ENCODE peak calls at places on chromosomes 2 and 18, in six cellular contexts. F is sigmoid colon, T is thyroid gland, X is upper lobe of right lung, P is brain microvascular endothelial cell, B is stomach. U is an unnamed sample. For H3K36me3, the result is how much of the 10 kb centered on the place peaks cover.

GRCh38 chr2:216685327-216685875 is 9.9 kb downstream of the IGFBP5 start:
- DNase-seq in B (no peak), X (peak), P (no peak), T (no peak), F (peak), U (no peak)

GRCh38 chr2:178514664-178515063 is 34.4 kb downstream of the PLEKHA3 start:
- DNase-seq in B (no peak), F (no peak), T (no peak), P (peak), X (no peak), U (no peak)

GRCh38 chr2:9333591-9334171 is 89.6 kb downstream of the ITGB1BP1 start:
- DNase-seq in T (peak), F (peak), X (no peak), P (peak), B (peak), U (peak)

GRCh38 chr2:54712516-54712915 is 10.9 kb upstream of the EML6 start:
- DNase-seq in P (no peak), T (peak), X (no peak), B (no peak), F (no peak), U (no peak)

GRCh38 chr2:163878718-163879117 is 142.9 kb upstream of the FIGN start:
- DNase-seq in P (peak), B (peak), F (no peak), T (peak), X (no peak), U (no peak)

GRCh38 chr2:229714736-229715541 is 584 bp upstream of the DNER start:
- DNase-seq in P (peak), T (peak), F (peak), B (peak), X (peak), U (peak)

GRCh38 chr2:48165066-48165753 is 258.9 kb upstream of the FBXO11 start:
- DNase-seq in P (no peak), F (no peak), B (no peak), T (no peak), X (no peak), U (no peak)

GRCh38 chr18:69490813-69491212 is 90.1 kb downstream of the DOK6 start:
- DNase-seq in P (peak), F (no peak), T (no peak), X (no peak), B (no peak), U (no peak)

GRCh38 chr2:165239230-165239629 is at the start of gene SCN2A:
- DNase-seq in B (no peak), T (no peak), P (peak), X (no peak), F (no peak), U (no peak)

GRCh38 chr2:105701042-105701441 is 43.7 kb upstream of the NCK2 start:
- DNase-seq in B (no peak), P (no peak), X (no peak), T (no peak), F (no peak), U (no peak)

GRCh38 chr18:32310119-32310518 is 120.3 kb downstream of the MEP1B start:
- DNase-seq in F (no peak), P (peak), B (no peak), T (no peak), X (no peak), U (no peak)

GRCh38 chr2:212892193-212892592 is 259.2 kb downstream of the IKZF2 start:
- DNase-seq in F (no peak), B (no peak), T (peak), P (peak), X (no peak), U (no peak)

GRCh38 chr2:10305715-10306114 is 3.0 kb downstream of the HPCAL1 start:
- DNase-seq in B (peak), T (no peak), P (no peak), F (no peak), X (no peak), U (no peak)

GRCh38 chr2:207970825-207971142 is 54.5 kb downstream of the PLEKHM3 start:
- DNase-seq in P (no peak), B (no peak), F (no peak), X (no peak), T (no peak), U (no peak)
- H3K27ac ChIP-seq in P (no peak), B (no peak), F (no peak), X (no peak), T (no peak), U (no peak)

DNA sequence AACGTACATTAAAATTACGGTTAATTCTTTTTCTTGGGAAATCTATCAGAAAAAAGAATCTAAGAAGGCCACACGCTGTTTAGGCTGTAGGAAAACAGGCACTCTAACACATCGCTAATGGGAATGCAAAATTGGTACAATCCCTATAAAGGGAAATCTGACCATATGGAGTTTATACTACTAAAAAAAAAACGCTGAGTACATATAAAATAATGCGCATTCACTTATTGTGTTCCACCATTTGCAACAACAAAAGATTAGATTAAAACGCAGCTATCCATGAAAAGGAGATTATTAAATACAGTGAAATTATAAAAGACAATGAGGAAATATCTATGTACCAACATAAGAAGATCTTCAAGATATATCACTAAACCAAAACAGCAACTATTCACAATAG is 62.8 kb downstream of the SMC6 start:
- DNase-seq in X (no peak), T (no peak), P (no peak), B (no peak), F (no peak), U (no peak)
- H3K36me3 ChIP-seq in X (half or more), T (under half), P (under half), B (half or more), F (half or more), U (under half)

DNA sequence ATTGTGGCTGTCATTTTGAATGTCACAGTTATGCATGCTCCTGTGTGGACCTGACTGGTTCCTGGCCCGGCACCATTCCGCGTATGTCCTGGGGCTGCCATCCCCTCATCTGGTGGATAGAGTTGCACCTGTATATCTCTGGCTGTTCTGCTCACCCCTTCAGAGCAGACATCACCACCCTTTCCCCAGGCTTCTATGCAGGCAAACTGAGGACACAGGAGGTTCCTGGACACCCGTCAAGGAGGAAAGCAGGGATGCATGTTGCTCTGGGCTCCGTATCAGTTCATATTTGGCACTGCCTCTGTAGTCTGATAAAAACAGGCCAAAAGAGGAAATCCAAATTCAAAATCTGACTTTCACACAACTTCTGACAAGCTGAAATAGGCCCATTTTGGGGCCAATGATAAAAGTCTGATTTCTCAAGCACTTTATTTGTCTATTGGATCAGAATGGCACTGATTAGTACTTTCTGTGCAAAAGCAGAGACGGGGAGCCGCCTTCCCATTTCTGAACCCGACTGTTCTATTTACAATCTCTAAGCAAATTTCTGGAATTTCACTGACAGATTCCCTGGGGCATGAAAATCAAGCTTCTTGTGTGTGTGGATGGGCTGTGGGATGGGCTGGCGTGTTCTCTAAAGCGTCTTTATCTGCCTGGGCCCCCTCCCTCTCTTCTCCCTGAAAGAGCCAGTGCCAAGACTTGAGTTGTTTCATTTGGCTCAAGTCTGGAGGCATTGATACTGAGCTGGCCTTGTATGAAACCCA is 96.9 kb downstream of the SETBP1 start:
- DNase-seq in P (no peak), T (no peak), X (no peak), F (no peak), B (no peak), U (no peak)
- H3K27ac ChIP-seq in P (no peak), T (no peak), X (peak), F (peak), B (no peak), U (peak)

DNA sequence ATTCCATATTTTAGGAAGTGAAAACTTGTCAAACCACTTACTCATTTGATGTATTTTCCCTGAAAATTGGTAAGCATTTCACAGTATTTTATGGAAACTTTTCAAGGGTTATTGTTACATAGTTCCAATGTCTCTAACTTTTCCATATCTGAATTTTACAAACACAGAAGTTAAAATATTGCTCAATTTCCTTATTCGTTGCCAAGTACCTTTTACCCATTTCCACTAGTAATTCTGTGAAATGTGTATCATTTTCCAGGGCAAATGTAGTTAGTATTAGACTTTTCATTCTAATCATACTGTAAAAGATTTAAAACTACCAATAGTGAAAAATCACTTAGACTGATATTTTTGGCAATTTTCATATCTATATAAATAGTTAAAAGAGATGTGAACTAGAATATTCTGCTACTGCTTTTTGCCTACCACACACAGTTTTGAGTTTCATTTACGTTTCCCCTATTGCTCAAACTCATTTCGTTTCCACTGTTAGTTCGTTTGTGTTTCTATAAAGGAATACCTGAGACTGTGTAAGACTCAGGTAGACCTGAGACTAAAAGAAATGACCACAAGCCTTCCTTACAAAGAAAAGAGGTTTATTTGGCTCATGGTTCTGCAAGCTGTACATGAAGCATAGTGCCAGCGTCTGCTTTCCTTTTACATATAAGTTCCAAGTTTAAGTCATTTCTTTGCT is 86.3 kb downstream of the PMS1 start:
- DNase-seq in B (no peak), P (no peak), T (no peak), F (no peak), X (no peak), U (no peak)
- H3K36me3 ChIP-seq in B (under half), P (under half), T (under half), F (under half), X (under half), U (under half)

GRCh38 chr2:172985139-172985874 is 90.3 kb upstream of the MAP3K20 start:
- DNase-seq in P (no peak), B (peak), T (peak), X (peak), F (no peak), U (peak)

GRCh38 chr2:172988728-172989127 is 86.9 kb upstream of the MAP3K20 start:
- DNase-seq in F (no peak), P (no peak), B (no peak), X (no peak), T (no peak), U (no peak)

GRCh38 chr2:172991036-172991435 is 84.6 kb upstream of the MAP3K20 start:
- DNase-seq in B (no peak), T (no peak), F (no peak), P (no peak), X (no peak), U (no peak)

GRCh38 chr2:172986040-172986439 is 89.6 kb upstream of the MAP3K20 start:
- DNase-seq in F (no peak), B (no peak), P (no peak), T (no peak), X (no peak), U (no peak)
- H3K27ac ChIP-seq in F (no peak), B (no peak), P (no peak), T (peak), X (peak), U (peak)

DNA sequence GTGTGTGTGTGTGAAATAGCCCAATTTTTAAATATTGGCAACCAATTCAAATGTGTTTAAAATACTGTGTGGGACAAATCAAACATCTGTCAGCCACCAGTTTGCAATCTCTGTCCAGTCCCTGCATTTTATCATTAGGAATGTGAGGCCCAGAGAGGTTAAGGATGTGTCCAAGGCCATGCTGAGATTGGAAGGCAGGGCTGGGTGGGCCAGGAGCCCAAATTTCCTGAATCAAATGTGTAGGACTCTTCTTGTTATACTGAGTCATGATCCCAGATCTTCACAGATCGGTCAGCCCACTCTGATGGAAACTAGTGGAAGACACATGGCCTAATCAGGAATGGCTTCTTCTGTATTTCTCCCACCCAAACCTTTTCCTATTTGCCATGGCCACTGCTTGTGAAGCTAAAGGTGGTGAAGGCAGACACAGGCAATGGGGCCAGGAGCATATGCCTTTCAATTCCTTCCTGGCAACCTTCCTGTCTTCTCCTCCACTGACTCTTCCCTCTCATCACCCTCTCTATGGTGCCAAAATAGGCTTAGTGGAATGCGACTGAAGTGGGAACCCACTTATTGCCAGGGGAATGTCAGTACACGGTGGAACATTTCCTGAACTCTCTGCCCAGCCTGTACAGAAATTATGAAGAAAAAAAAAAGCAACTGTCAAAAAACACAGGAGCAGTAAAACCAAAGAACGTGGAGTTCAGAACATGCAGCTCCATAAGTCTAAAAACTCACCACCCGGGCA is 35.5 kb downstream of the ZEB2 start:
- DNase-seq in X (no peak), F (no peak), B (no peak), T (no peak), P (no peak), U (no peak)
- H3K36me3 ChIP-seq in X (under half), F (under half), B (under half), T (under half), P (under half), U (under half)

DNA sequence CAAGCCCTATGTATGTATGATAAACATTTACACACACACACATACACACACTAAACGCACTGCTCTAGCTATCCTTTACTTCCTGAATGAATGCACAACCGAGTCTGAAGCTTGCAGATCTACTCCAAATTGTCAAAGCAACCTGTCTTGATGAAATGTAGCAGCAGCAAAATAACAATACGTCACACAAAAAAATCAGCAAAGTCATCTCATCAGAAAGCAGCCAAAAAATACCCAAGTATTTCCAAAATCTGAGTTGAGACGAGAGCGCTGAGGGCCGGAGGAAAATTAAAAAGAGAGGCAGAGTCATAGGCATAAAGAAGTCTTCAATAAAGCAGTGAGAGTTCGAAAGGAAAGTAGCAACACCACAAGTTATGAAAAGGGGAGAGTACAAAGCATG is 67.7 kb downstream of the ZNF521 start:
- DNase-seq in X (no peak), B (no peak), T (no peak), F (no peak), P (no peak), U (no peak)
- H3K27ac ChIP-seq in X (peak), B (no peak), T (no peak), F (no peak), P (no peak), U (no peak)

GRCh38 chr2:101873543-101873942 is 118.2 kb upstream of the IL1R2 start:
- DNase-seq in P (no peak), F (no peak), X (no peak), T (no peak), B (no peak), U (no peak)

GRCh38 chr2:101870444-101870843 is 121.3 kb upstream of the IL1R2 start:
- DNase-seq in P (no peak), X (no peak), T (no peak), B (no peak), F (no peak), U (no peak)

GRCh38 chr2:101874069-101874468 is 117.7 kb upstream of the IL1R2 start:
- DNase-seq in P (no peak), F (no peak), B (no peak), T (no peak), X (no peak), U (no peak)

GRCh38 chr2:101871480-101871879 is 120.3 kb upstream of the IL1R2 start:
- DNase-seq in T (no peak), X (no peak), B (no peak), F (no peak), P (no peak), U (no peak)

DNA sequence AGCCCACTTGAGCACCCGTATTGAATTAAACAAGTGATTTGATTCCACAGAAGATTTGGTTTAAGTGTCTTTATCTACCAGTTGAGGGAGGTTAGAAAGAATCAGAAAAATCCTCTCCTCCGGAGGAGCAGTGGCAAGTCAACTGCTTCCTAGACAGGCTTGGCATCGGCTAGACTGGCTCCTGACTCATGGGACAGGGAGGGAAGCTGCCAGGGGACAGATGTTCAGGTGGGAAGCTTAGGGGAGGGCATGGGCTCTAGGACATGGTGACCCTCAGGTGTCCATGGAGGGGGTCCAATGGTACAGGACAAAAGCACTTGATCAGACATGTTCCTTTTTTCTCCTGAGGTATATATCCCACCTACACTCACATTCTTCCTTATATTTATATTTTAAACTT is 119.3 kb upstream of the IL1R2 start:
- DNase-seq in T (no peak), B (no peak), P (no peak), F (no peak), X (no peak), U (no peak)
- H3K36me3 ChIP-seq in T (under half), B (half or more), P (half or more), F (half or more), X (half or more), U (under half)

U was measured in pancreas.